ENCODE peak calls at places on chromosome 16, in four cellular contexts. One of them, this sample, is unnamed.
A peak's percentile ranks its signal among the peaks of the same experiment; 100 is the strongest.

GRCh38 chr16:65343556-65343955 is 221.7 kb upstream of the CDH11 start:
- DNase-seq in PC-9: no peak
- DNase-seq in osteoblast: no peak
- DNase-seq in psoas muscle: no peak
- DNase-seq in this sample: no peak

GRCh38 chr16:1906846-1907165 is 11.4 kb downstream of the HS3ST6 start:
- DNase-seq in osteoblast: peak; percentile 73
- DNase-seq in PC-9: no peak
- DNase-seq in psoas muscle: no peak
- DNase-seq in this sample: no peak

GRCh38 chr16:54374136-54374535 is 87.5 kb upstream of the IRX3 start:
- DNase-seq in PC-9: no peak
- DNase-seq in psoas muscle: no peak
- DNase-seq in osteoblast: peak; percentile 78
- DNase-seq in this sample: no peak

GRCh38 chr16:57566436-57566835 is 24.0 kb downstream of the ADGRG5 start:
- DNase-seq in psoas muscle: no peak
- DNase-seq in osteoblast: no peak
- DNase-seq in PC-9: no peak
- DNase-seq in this sample: no peak

GRCh38 chr16:53094013-53094630 is 39.3 kb downstream of the CHD9 start:
- DNase-seq in PC-9: peak; percentile 80
- DNase-seq in osteoblast: no peak
- DNase-seq in psoas muscle: peak; percentile 70
- DNase-seq in this sample: peak; percentile 86

GRCh38 chr16:30722443-30722842 is 23.5 kb downstream of the SRCAP start:
- DNase-seq in osteoblast: peak; percentile 71
- DNase-seq in psoas muscle: no peak
- DNase-seq in PC-9: no peak
- DNase-seq in this sample: no peak

GRCh38 chr16:87765776-87766484 is at the start of gene KLHDC4:
- DNase-seq in psoas muscle: peak; percentile 94
- DNase-seq in osteoblast: peak; percentile 98
- DNase-seq in PC-9: peak; percentile 78
- DNase-seq in this sample: peak; percentile 96

GRCh38 chr16:65936096-65936495 is 430.4 kb upstream of the CDH5 start:
- DNase-seq in psoas muscle: no peak
- DNase-seq in PC-9: no peak
- DNase-seq in osteoblast: peak; percentile 86
- DNase-seq in this sample: no peak

GRCh38 chr16:22948603-22949368 is 134.8 kb downstream of the HS3ST2 start:
- DNase-seq in psoas muscle: peak; percentile 72
- DNase-seq in PC-9: peak; percentile 50
- DNase-seq in osteoblast: peak; percentile 79
- DNase-seq in this sample: peak; percentile 81

GRCh38 chr16:48081656-48082055 is 74.1 kb downstream of the ABCC12 start:
- DNase-seq in PC-9: peak; percentile 70
- DNase-seq in osteoblast: peak; percentile 84
- DNase-seq in psoas muscle: no peak
- DNase-seq in this sample: no peak

GRCh38 chr16:75916431-75916830 is 190.1 kb upstream of the CPHXL start:
- DNase-seq in osteoblast: no peak
- DNase-seq in psoas muscle: no peak
- DNase-seq in PC-9: no peak
- DNase-seq in this sample: no peak

GRCh38 chr16:83365166-83365565 is 442.6 kb upstream of the HSBP1 start:
- DNase-seq in osteoblast: peak; percentile 47
- DNase-seq in psoas muscle: no peak
- DNase-seq in PC-9: no peak
- DNase-seq in this sample: no peak

DNA sequence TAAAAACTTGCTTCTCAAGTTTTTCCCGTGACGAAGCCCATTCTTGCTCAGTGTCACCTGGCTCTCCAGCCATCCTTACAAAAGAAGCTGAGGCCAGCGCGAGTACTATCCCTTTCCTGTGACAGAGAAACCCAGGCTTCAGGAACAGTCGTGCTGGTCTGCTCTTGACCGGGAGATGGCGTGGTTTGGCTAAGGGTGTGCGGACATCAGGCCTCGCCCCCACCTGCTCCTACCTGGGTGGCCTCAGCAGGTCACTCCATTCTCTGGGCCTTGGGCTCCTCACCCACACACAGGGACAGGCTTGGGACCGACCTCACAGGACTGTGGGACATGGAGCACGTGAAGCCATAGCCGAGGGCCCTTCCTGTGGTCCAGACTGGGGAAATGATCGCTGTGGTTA is 75.2 kb upstream of the CIBAR2 start:
- DNase-seq in psoas muscle: peak; percentile 23
- DNase-seq in PC-9: no peak
- DNase-seq in osteoblast: no peak
- DNase-seq in this sample: no peak
- H3K27ac ChIP-seq in psoas muscle: peak overlapping the region; percentile 71
- H3K27ac ChIP-seq in PC-9: no peak overlapping the region
- H3K27ac ChIP-seq in osteoblast: peak overlapping the region; percentile 32
- H3K27ac ChIP-seq in this sample: no peak overlapping the region

GRCh38 chr16:78045865-78046581 is 23.7 kb downstream of the CLEC3A start:
- DNase-seq in osteoblast: peak; percentile 85
- DNase-seq in psoas muscle: no peak
- DNase-seq in PC-9: no peak
- DNase-seq in this sample: no peak
- H3K4me3 ChIP-seq in osteoblast: no peak overlapping the region
- H3K4me3 ChIP-seq in psoas muscle: peak overlapping the region; percentile 38
- H3K4me3 ChIP-seq in PC-9: no peak overlapping the region
- H3K4me3 ChIP-seq in this sample: no peak overlapping the region

GRCh38 chr16:50742521-50743150 is 750 bp downstream of the CYLD start:
- DNase-seq in osteoblast: peak; percentile 89
- DNase-seq in psoas muscle: peak; percentile 68
- DNase-seq in PC-9: no peak
- DNase-seq in this sample: peak; percentile 71
- H3K27ac ChIP-seq in osteoblast: peak overlapping the region; percentile 88
- H3K27ac ChIP-seq in psoas muscle: peak overlapping the region; percentile 94
- H3K27ac ChIP-seq in PC-9: no peak overlapping the region
- H3K27ac ChIP-seq in this sample: peak overlapping the region; percentile 99

GRCh38 chr16:2985893-2986355 is 5.7 kb upstream of the PKMYT1 start:
- DNase-seq in osteoblast: no peak
- DNase-seq in psoas muscle: peak; percentile 77
- DNase-seq in PC-9: no peak
- DNase-seq in this sample: no peak

GRCh38 chr16:2982402-2982801 is 2.2 kb upstream of the PKMYT1 start:
- DNase-seq in PC-9: no peak
- DNase-seq in psoas muscle: no peak
- DNase-seq in osteoblast: no peak
- DNase-seq in this sample: no peak

GRCh38 chr16:2981899-2982250 is 1.6 kb upstream of the PKMYT1 start:
- DNase-seq in osteoblast: no peak
- DNase-seq in psoas muscle: no peak
- DNase-seq in PC-9: no peak
- DNase-seq in this sample: no peak

GRCh38 chr16:2985457-2985856 is 5.2 kb upstream of the PKMYT1 start:
- DNase-seq in PC-9: no peak
- DNase-seq in psoas muscle: peak; percentile 75
- DNase-seq in osteoblast: no peak
- DNase-seq in this sample: no peak

GRCh38 chr16:2983706-2984136 is 3.5 kb upstream of the PKMYT1 start:
- DNase-seq in PC-9: peak; percentile 66
- DNase-seq in osteoblast: peak; percentile 100
- DNase-seq in psoas muscle: peak; percentile 90
- DNase-seq in this sample: peak; percentile 90
- H3K4me3 ChIP-seq in PC-9: peak overlapping the region; percentile 46
- H3K4me3 ChIP-seq in osteoblast: peak overlapping the region; percentile 54
- H3K4me3 ChIP-seq in psoas muscle: peak overlapping the region; percentile 37
- H3K4me3 ChIP-seq in this sample: peak overlapping the region; percentile 7

GRCh38 chr16:49452568-49452967 is 79.0 kb downstream of the C16orf78 start:
- DNase-seq in PC-9: no peak
- DNase-seq in osteoblast: no peak
- DNase-seq in psoas muscle: peak; percentile 39
- DNase-seq in this sample: no peak

GRCh38 chr16:49454426-49455180 is 81.0 kb downstream of the C16orf78 start:
- DNase-seq in PC-9: no peak
- DNase-seq in psoas muscle: peak; percentile 24
- DNase-seq in osteoblast: no peak
- DNase-seq in this sample: no peak

GRCh38 chr16:49453983-49454382 is 80.4 kb downstream of the C16orf78 start:
- DNase-seq in psoas muscle: no peak
- DNase-seq in osteoblast: no peak
- DNase-seq in PC-9: no peak
- DNase-seq in this sample: no peak

GRCh38 chr16:49453001-49453400 is 79.4 kb downstream of the C16orf78 start:
- DNase-seq in psoas muscle: peak; percentile 9
- DNase-seq in osteoblast: no peak
- DNase-seq in PC-9: no peak
- DNase-seq in this sample: no peak

GRCh38 chr16:49452108-49452507 is 78.5 kb downstream of the C16orf78 start:
- DNase-seq in PC-9: no peak
- DNase-seq in psoas muscle: peak; percentile 3
- DNase-seq in osteoblast: no peak
- DNase-seq in this sample: no peak
- H3K27ac ChIP-seq in PC-9: no peak overlapping the region
- H3K27ac ChIP-seq in psoas muscle: no peak overlapping the region
- H3K27ac ChIP-seq in osteoblast: no peak overlapping the region
- H3K27ac ChIP-seq in this sample: no peak overlapping the region

GRCh38 chr16:80614908-80615696 is 74.3 kb downstream of the DYNLRB2 start:
- DNase-seq in psoas muscle: no peak
- DNase-seq in PC-9: no peak
- DNase-seq in osteoblast: peak; percentile 97
- DNase-seq in this sample: no peak
- H3K4me3 ChIP-seq in psoas muscle: no peak overlapping the region
- H3K4me3 ChIP-seq in PC-9: no peak overlapping the region
- H3K4me3 ChIP-seq in osteoblast: no peak overlapping the region
- H3K4me3 ChIP-seq in this sample: no peak overlapping the region

GRCh38 chr16:24984101-24984500 is 31.1 kb downstream of the ARHGAP17 start:
- DNase-seq in PC-9: no peak
- DNase-seq in osteoblast: no peak
- DNase-seq in psoas muscle: no peak
- DNase-seq in this sample: no peak
- H3K27ac ChIP-seq in PC-9: no peak overlapping the region
- H3K27ac ChIP-seq in osteoblast: peak overlapping the region; percentile 11
- H3K27ac ChIP-seq in psoas muscle: peak overlapping the region; percentile 87
- H3K27ac ChIP-seq in this sample: peak overlapping the region; percentile 1